ENCODE peak calls at places on chromosomes 6 and 20, in eight cellular contexts. R, S, P, W, E, L, M and C are unnamed samples. For H3K9me3 and H3K4me1, the result is how much of the 10 kb centered on the place peaks cover.

GRCh38 chr6:105484238-105485161 is 81.6 kb upstream of the PREP start:
- DNase-seq in W (no peak), R (peak), M (peak), L (peak), P (peak), E (peak), S (no peak), C (no peak)

GRCh38 chr6:57257911-57258541 is 35.9 kb upstream of the RAB23 start:
- DNase-seq in E (no peak), W (no peak), S (no peak), L (peak), R (no peak), P (peak), M (peak), C (no peak)

GRCh38 chr6:84172080-84172479 is 55.4 kb downstream of the CEP162 start:
- DNase-seq in S (no peak), L (no peak), P (no peak), M (no peak), R (no peak), E (no peak), W (no peak), C (no peak)

GRCh38 chr6:14383393-14384174 is 266.0 kb downstream of the CD83 start:
- DNase-seq in P (no peak), W (no peak), L (no peak), R (no peak), S (no peak), M (no peak), E (no peak), C (no peak)

GRCh38 chr20:1537731-1538058 is 19.8 kb downstream of the SIRPD start:
- DNase-seq in M (no peak), R (no peak), W (no peak), L (no peak), E (no peak), S (no peak), P (no peak), C (peak)

GRCh38 chr20:673606-674005 is 2.0 kb downstream of the SCRT2 start:
- DNase-seq in W (no peak), R (no peak), M (no peak), P (no peak), S (no peak), L (no peak), E (no peak), C (no peak)

GRCh38 chr20:50538276-50538675 is 28.1 kb downstream of the PTPN1 start:
- DNase-seq in W (no peak), R (no peak), S (peak), P (peak), M (no peak), L (no peak), E (no peak), C (no peak)

GRCh38 chr6:160919713-160920112 is 71.9 kb upstream of the MAP3K4 start:
- DNase-seq in P (no peak), S (no peak), R (peak), W (no peak), L (peak), E (no peak), M (peak), C (no peak)

GRCh38 chr6:165184192-165184979 is 125.0 kb downstream of the C6orf118 start:
- DNase-seq in W (no peak), S (no peak), R (no peak), P (no peak), E (no peak), M (no peak), L (no peak), C (peak)

GRCh38 chr6:14384175-14384949 is 266.8 kb downstream of the CD83 start:
- DNase-seq in R (no peak), W (no peak), P (no peak), E (no peak), L (no peak), M (no peak), S (no peak), C (no peak)

GRCh38 chr20:62609811-62610757 is 32.2 kb upstream of the SLCO4A1 start:
- DNase-seq in R (no peak), P (no peak), E (no peak), S (no peak), L (no peak), M (no peak), W (no peak), C (no peak)

GRCh38 chr20:12682613-12683012 is 326.2 kb upstream of the SPTLC3 start:
- DNase-seq in R (no peak), E (no peak), M (no peak), W (no peak), S (no peak), L (no peak), P (no peak), C (no peak)

GRCh38 chr20:39576786-39577185 is 614.6 kb downstream of the DHX35 start:
- DNase-seq in S (no peak), W (no peak), M (no peak), L (no peak), P (no peak), R (no peak), E (no peak), C (no peak)
- H3K9me3 ChIP-seq in S (under half), W (under half), M (under half), L (under half), P (under half), R (under half), E (under half), C (under half)

DNA sequence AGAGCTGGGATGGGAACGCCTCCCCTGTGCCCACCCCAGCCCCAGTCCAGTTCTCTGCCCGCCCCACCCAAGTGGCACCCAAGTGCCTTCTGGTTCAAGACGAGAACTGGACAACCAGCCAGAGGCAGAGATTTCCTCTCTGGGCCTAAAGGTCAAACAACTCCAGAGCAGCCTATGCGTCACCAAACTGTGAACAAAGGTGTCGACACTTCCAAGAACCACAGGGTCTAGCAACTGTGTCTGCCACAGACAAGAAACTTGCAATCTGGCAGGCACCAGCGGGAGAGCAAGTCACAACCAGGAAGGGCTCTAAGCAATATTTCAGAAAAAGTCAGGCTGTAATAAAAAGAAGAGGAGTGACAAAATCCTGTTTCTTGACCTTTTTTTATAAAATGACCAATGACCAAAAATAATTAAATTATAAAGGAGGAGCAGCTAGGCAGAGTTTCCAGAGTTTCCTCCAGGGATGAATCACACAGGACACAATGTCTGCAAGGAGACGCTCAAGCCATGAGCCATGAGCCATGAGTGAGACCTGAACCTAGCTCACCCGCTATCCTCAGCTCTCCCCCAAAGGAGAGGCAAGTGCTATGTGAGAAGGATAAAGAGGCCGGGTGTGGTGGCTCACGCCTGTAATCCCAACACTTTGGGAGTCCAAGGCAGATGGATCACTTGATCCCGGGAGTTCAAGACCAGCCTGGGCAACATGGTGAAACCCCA is 11.1 kb downstream of the EDEM2 start:
- DNase-seq in L (peak), P (peak), R (no peak), M (peak), S (no peak), W (no peak), E (no peak), C (peak)
- H3K27ac ChIP-seq in L (no peak), P (peak), R (no peak), M (no peak), S (no peak), W (no peak), E (no peak), C (peak)

GRCh38 chr20:58652606-58653303 is 1.7 kb downstream of the STX16 start:
- DNase-seq in E (no peak), P (peak), M (no peak), W (no peak), L (no peak), S (no peak), R (peak), C (no peak)

GRCh38 chr20:58656825-58657224 is 5.7 kb downstream of the STX16 start:
- DNase-seq in W (no peak), S (no peak), E (no peak), M (no peak), R (no peak), P (no peak), L (no peak), C (no peak)

GRCh38 chr20:58651548-58651822 is 402 bp downstream of the STX16 start:
- DNase-seq in P (peak), L (no peak), W (no peak), M (peak), S (no peak), R (no peak), E (no peak), C (no peak)

GRCh38 chr20:58651823-58652605 is 931 bp downstream of the STX16 start:
- DNase-seq in R (peak), W (peak), E (peak), L (peak), P (peak), S (peak), M (peak), C (peak)

GRCh38 chr20:58655328-58656094 is 4.4 kb downstream of the STX16 start:
- DNase-seq in M (no peak), P (no peak), W (no peak), L (no peak), R (no peak), E (no peak), S (no peak), C (no peak)
- H3K4me1 ChIP-seq in M (under half), P (half or more), W (under half), L (under half), R (half or more), E (under half), S (under half), C (half or more)

DNA sequence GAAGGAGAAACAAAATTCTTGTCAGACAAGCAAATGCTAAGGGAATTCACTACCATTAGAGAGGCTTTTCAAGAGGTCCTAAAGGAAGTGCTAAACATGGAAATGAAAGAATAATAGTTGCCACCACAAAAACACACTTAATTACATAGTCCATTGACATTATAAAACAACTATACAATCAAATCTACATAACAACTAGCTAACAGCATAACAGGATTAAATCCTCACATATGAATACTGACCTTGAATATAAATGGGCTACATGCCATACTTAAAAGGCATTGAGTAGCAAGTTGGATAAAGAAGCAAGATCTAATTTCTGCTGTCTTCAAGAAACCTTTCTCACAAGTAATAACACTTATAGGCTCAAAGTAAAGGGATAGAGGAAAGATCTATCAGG is 811.5 kb upstream of the CITED2 start:
- DNase-seq in W (no peak), R (no peak), M (no peak), L (no peak), E (no peak), P (no peak), S (no peak), C (no peak)
- H3K9me3 ChIP-seq in W (under half), R (under half), M (under half), L (under half), E (under half), P (under half), S (under half), C (under half)

GRCh38 chr6:132607544-132608233 is 16.4 kb downstream of the TAAR2 start:
- DNase-seq in L (no peak), R (peak), M (no peak), E (no peak), S (no peak), W (no peak), P (no peak), C (no peak)

GRCh38 chr6:132604635-132605150 is 15.2 kb upstream of the TAAR5 start:
- DNase-seq in P (no peak), E (no peak), L (no peak), M (no peak), W (no peak), R (no peak), S (no peak), C (no peak)
- H3K27ac ChIP-seq in P (no peak), E (no peak), L (no peak), M (no peak), W (no peak), R (no peak), S (no peak), C (no peak)

GRCh38 chr20:57493091-57493615 is 31.8 kb downstream of the CTCFL start:
- DNase-seq in L (no peak), M (no peak), R (no peak), W (no peak), P (no peak), E (no peak), S (no peak), C (no peak)
- H3K4me1 ChIP-seq in L (under half), M (under half), R (under half), W (under half), P (under half), E (under half), S (under half), C (under half)

DNA sequence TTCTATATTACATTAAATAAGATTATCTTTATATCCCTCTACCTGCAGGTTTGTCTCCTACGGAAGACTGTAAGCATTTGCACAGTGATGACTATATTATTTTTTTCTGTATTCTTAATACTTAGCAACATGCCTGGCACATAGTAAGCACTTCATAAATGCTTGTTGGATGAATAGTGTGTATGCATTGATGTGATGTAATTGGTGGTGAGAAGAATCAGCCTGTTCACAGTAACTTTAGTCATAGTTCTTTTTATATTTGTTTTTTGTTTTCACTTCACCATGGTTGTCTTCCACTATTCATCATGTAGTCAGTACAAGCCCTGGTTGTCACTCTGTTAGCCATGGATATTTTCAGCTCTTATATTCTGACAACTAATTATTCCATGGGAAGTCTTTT is 184.0 kb upstream of the FLRT3 start:
- DNase-seq in W (no peak), P (no peak), S (no peak), E (no peak), L (peak), M (peak), R (peak), C (no peak)
- H3K9me3 ChIP-seq in W (under half), P (under half), S (under half), E (under half), L (under half), M (under half), R (under half), C (under half)

DNA sequence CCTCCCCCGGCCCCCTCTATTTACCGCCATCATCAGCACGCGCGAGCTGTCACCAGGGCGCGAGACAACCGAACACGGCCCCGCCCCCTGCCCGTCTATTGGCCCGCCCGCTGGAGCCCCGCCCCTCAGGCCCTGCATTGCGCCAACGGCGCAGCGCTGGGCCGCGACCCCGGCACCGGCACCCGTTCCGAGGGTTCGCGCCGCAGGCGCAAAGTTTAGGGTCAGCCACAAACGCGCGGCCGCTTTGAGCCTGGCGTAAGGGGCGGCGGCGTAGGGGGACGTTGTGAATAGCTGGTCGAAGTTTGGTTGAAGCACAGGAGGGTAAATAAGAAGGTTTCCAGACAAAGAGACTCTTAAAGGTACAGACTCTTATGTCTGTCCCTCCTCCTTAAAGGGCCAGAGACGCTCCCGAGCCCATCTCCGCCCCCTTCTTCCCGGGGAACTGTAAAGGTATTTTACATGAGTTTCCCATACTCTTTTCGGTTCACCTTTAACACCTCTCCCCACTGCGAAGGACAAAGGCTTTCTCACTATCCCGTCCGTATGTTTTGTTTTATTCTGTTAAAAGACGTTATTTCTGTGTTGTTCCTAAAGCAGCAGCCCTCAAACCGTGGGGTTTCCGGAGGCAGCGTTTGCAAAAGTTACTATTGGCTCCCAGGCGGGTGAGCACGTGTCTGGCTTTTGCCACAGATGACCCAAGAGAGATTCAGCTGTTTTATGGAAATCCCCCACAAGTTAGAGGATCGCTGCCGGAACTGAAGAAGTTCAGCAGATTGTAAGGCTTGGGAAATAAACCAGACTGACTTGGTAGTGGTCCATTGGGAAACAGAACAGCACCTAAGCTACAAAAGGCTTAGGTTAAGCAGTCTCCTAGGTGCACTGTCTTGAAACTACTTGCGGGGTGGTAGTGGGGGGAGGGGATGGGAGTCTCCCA is at the start of gene USP49:
- DNase-seq in E (no peak), L (peak), M (peak), W (peak), P (peak), S (peak), R (peak), C (peak)
- H3K27ac ChIP-seq in E (peak), L (peak), M (peak), W (peak), P (peak), S (peak), R (peak), C (peak)

GRCh38 chr6:143333749-143334520 is 116.6 kb downstream of the ADAT2 start:
- DNase-seq in S (no peak), R (no peak), L (no peak), P (no peak), E (no peak), M (no peak), W (no peak), C (no peak)
- H3K4me1 ChIP-seq in S (under half), R (half or more), L (under half), P (under half), E (under half), M (under half), W (under half), C (under half)